ENCODE peak calls at places on chromosomes 16 and 17, in five cellular contexts. K, F, Q, B and U are unnamed samples.

GRCh38 chr17:8555062-8555461 is 75.5 kb downstream of the MYH10 start:
- DNase-seq in K (no peak), F (no peak), Q (no peak), B (no peak), U (no peak)

GRCh38 chr17:79562117-79562805 is 48.6 kb downstream of the RBFOX3 start:
- DNase-seq in K (no peak), F (no peak), Q (no peak), B (no peak), U (no peak)

GRCh38 chr17:15463363-15463762 is 4.1 kb downstream of the CDRT4 start:
- DNase-seq in K (no peak), F (peak), Q (peak), B (no peak), U (no peak)

GRCh38 chr16:50699345-50700159 is 6.1 kb downstream of the NOD2 start:
- DNase-seq in K (no peak), F (no peak), Q (no peak), B (no peak), U (peak)

GRCh38 chr16:83882118-83882879 is 16.6 kb upstream of the MLYCD start:
- DNase-seq in K (no peak), F (no peak), Q (no peak), B (no peak), U (no peak)

GRCh38 chr16:72094266-72094610 is 591 bp downstream of the DHX38 start:
- DNase-seq in K (no peak), F (no peak), Q (peak), B (no peak), U (no peak)

GRCh38 chr17:2926019-2926650 is 129.9 kb downstream of the RAP1GAP2 start:
- DNase-seq in K (no peak), F (no peak), Q (peak), B (no peak), U (peak)

GRCh38 chr16:89170346-89171215 is 967 bp upstream of the CDH15 start:
- DNase-seq in K (no peak), F (no peak), Q (peak), B (no peak), U (peak)

GRCh38 chr17:79834575-79835469 is 4.4 kb downstream of the CBX4 start:
- DNase-seq in K (no peak), F (no peak), Q (no peak), B (no peak), U (peak)

GRCh38 chr16:49505556-49505955 is 132.0 kb downstream of the C16orf78 start:
- DNase-seq in K (no peak), F (no peak), Q (no peak), B (no peak), U (no peak)

GRCh38 chr16:87581867-87582220 is 20.5 kb upstream of the JPH3 start:
- DNase-seq in K (no peak), F (peak), Q (peak), B (peak), U (peak)

GRCh38 chr16:69941251-69942098 is 9.7 kb upstream of the CLEC18A start:
- DNase-seq in K (no peak), F (no peak), Q (no peak), B (peak), U (no peak)

DNA sequence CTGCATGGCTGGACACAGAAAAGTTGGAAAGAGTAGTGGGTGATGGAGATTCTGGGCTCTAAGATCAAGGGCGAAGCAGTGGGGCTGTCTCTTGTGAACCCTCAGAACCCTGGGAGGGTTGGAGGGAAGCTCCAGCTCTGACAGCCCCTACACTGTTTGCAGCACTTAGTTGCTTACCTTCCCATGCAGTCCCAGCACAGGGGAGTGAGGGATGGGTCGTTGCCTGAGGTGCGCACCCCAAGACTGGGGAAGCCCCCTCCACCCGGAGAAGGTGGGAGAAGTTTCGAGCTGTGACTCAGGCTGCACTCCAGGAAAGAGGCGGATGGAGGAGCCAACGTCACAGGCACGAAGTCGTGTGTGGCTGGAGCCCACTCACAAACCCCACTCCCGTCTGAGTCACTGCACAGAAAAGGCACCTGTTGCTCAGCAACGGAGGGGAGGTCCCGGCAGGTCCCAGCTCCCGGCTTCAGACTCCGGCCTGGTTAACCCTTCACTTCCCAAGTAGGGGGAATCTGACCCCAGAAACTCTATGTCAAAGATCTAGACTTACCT is 60.1 kb downstream of the AIPL1 start:
- DNase-seq in K (no peak), F (peak), Q (peak), B (no peak), U (no peak)
- H3K4me3 ChIP-seq in K (no peak), F (no peak), Q (no peak), B (no peak), U (no peak)

GRCh38 chr17:57285681-57286080 is 29.4 kb downstream of the MSI2 start:
- DNase-seq in K (no peak), F (no peak), Q (no peak), B (no peak), U (no peak)

GRCh38 chr17:57284984-57285646 is 28.8 kb downstream of the MSI2 start:
- DNase-seq in K (no peak), F (no peak), Q (no peak), B (no peak), U (peak)

GRCh38 chr17:57286372-57287105 is 30.2 kb downstream of the MSI2 start:
- DNase-seq in K (no peak), F (peak), Q (no peak), B (no peak), U (no peak)

GRCh38 chr17:57283203-57283971 is 27.1 kb downstream of the MSI2 start:
- DNase-seq in K (no peak), F (no peak), Q (no peak), B (no peak), U (no peak)

GRCh38 chr17:57284583-57284982 is 28.3 kb downstream of the MSI2 start:
- DNase-seq in K (no peak), F (no peak), Q (no peak), B (no peak), U (peak)
- H3K4me3 ChIP-seq in K (no peak), F (no peak), Q (no peak), B (no peak), U (peak)

GRCh38 chr17:42997390-42997983 is 732 bp upstream of the RPL27 start:
- DNase-seq in K (no peak), F (no peak), Q (no peak), B (no peak), U (no peak)
- H3K4me3 ChIP-seq in K (no peak), F (peak), Q (peak), B (peak), U (peak)

GRCh38 chr16:9658157-9658556 is 524.1 kb downstream of the GRIN2A start:
- DNase-seq in K (no peak), F (no peak), Q (no peak), B (no peak), U (no peak)
- H3K4me3 ChIP-seq in K (no peak), F (no peak), Q (no peak), B (no peak), U (no peak)

GRCh38 chr17:74467221-74467951 is 952 bp downstream of the CD300A start:
- DNase-seq in K (no peak), F (no peak), Q (no peak), B (no peak), U (no peak)

GRCh38 chr17:74465378-74466110 is 890 bp upstream of the CD300A start:
- DNase-seq in K (no peak), F (no peak), Q (no peak), B (no peak), U (no peak)

GRCh38 chr17:74464730-74465377 is 1.6 kb upstream of the CD300A start:
- DNase-seq in K (no peak), F (no peak), Q (no peak), B (no peak), U (no peak)

GRCh38 chr17:74466111-74466784 is at the start of gene CD300A:
- DNase-seq in K (no peak), F (no peak), Q (no peak), B (no peak), U (peak)

DNA sequence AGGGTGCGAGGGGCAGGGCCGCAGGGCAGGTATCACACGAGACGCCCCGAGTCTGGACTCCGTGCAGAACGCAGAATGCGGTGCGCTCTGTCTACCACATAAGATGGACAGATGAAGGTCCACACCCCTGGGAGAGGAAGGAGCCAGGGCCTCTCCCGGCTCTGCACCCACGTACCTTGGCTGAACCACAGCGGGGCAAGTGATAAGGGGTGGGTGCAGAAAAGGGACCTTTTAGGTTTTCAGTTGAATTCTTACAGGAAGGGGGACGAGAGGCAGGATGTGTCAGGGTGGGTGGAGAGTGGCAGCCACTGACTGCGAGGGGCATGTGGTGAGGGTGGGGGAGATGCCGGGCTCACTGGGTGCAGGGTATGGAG is 338 bp downstream of the CD300A start:
- DNase-seq in K (no peak), F (no peak), Q (no peak), B (no peak), U (no peak)
- H3K4me3 ChIP-seq in K (peak), F (no peak), Q (no peak), B (peak), U (peak)